ENCODE peak calls at places on chromosomes 4 and X, in four cellular contexts. Z, R, X and I are unnamed samples.

GRCh38 chr4:164508836-164509235 is 245.1 kb upstream of the SMIM31 start:
- DNase-seq in Z (no peak), R (no peak), X (no peak), I (no peak)

GRCh38 chr4:86853209-86853608 is 4.0 kb upstream of the SLC10A6 start:
- DNase-seq in Z (no peak), R (no peak), X (no peak), I (no peak)

GRCh38 chrX:46758163-46758955 is 559 bp downstream of the SLC9A7 start:
- DNase-seq in Z (peak), R (no peak), X (no peak), I (no peak)

GRCh38 chr4:77878176-77878575 is 15.5 kb downstream of the MRPL1 start:
- DNase-seq in Z (no peak), R (no peak), X (no peak), I (no peak)

GRCh38 chrX:13087322-13088154 is 43.1 kb upstream of the FAM9C start:
- DNase-seq in Z (no peak), R (no peak), X (no peak), I (no peak)

GRCh38 chrX:122625821-122626220 is 558.3 kb upstream of the GRIA3 start:
- DNase-seq in Z (no peak), R (no peak), X (no peak), I (no peak)

GRCh38 chrX:67543818-67544217 is at the start of gene AR:
- DNase-seq in Z (peak), R (peak), X (peak), I (no peak)

GRCh38 chr4:156190606-156191005 is 236.9 kb upstream of the CTSO start:
- DNase-seq in Z (peak), R (no peak), X (no peak), I (no peak)

GRCh38 chrX:123959281-123960063 is 2.0 kb upstream of the STAG2 start:
- DNase-seq in Z (no peak), R (peak), X (peak), I (no peak)

GRCh38 chrX:100687128-100687527 is 43.1 kb downstream of the SRPX2 start:
- DNase-seq in Z (no peak), R (no peak), X (no peak), I (no peak)

GRCh38 chr4:41394362-41394960 is 137.7 kb downstream of the UCHL1 start:
- DNase-seq in Z (no peak), R (no peak), X (no peak), I (no peak)

GRCh38 chr4:121964958-121965357 is 13.1 kb upstream of the TRPC3 start:
- DNase-seq in Z (no peak), R (no peak), X (no peak), I (no peak)

GRCh38 chrX:13283968-13284914 is 35.6 kb downstream of the ATXN3L start:
- DNase-seq in Z (peak), R (no peak), X (no peak), I (no peak)

GRCh38 chrX:13110427-13111324 is 66.3 kb upstream of the FAM9C start:
- DNase-seq in Z (no peak), R (peak), X (no peak), I (peak)

GRCh38 chr4:139950568-139950967 is 203.4 kb downstream of the MAML3 start:
- DNase-seq in Z (no peak), R (no peak), X (no peak), I (no peak)